ENCODE peak calls at places on chromosomes 16 and 17, in five cellular contexts. Z is GM12878, T is K562, H is H1, P is HepG2. L is an unnamed sample.

GRCh38 chr16:74100405-74101316 is 196.0 kb upstream of the PSMD7 start:
- DNase-seq in Z (no peak), H (no peak), P (no peak), T (no peak), L (no peak)

GRCh38 chr17:81120695-81121621 is 44.3 kb upstream of the PVALEF start:
- DNase-seq in T (no peak), P (no peak), Z (no peak), H (no peak), L (no peak)

GRCh38 chr16:64440421-64440831 is 681.4 kb downstream of the CDH11 start:
- DNase-seq in P (peak), Z (no peak), T (no peak), H (no peak), L (no peak)

GRCh38 chr16:12781777-12782176 is 21.9 kb downstream of the CPPED1 start:
- DNase-seq in T (no peak), P (no peak), H (no peak), Z (no peak), L (no peak)

GRCh38 chr17:17141860-17142552 is 64.1 kb downstream of the PLD6 start:
- DNase-seq in T (peak), H (peak), Z (no peak), P (no peak), L (peak)

GRCh38 chr16:30054959-30055553 is 10.5 kb upstream of the ALDOA start:
- DNase-seq in P (peak), Z (no peak), T (peak), H (peak), L (peak)

GRCh38 chr16:17277981-17278381 is 192.8 kb downstream of the XYLT1 start:
- DNase-seq in Z (no peak), T (peak), P (peak), H (peak), L (no peak)

GRCh38 chr17:61805399-61805798 is 57.9 kb downstream of the BRIP1 start:
- DNase-seq in P (no peak), T (no peak), H (no peak), Z (no peak), L (no peak)

GRCh38 chr17:7897773-7898172 is 9.2 kb downstream of the CHD3 start:
- DNase-seq in T (peak), H (no peak), Z (no peak), P (peak), L (no peak)

GRCh38 chr17:48351916-48352332 is 78.1 kb downstream of the SKAP1 start:
- DNase-seq in H (no peak), P (peak), T (peak), Z (no peak), L (no peak)

GRCh38 chr17:77425791-77426641 is 285.2 kb downstream of the SEC14L1 start:
- DNase-seq in Z (no peak), P (no peak), T (peak), H (no peak), L (no peak)

GRCh38 chr17:81396722-81397313 is 1.6 kb downstream of the BAHCC1 start:
- DNase-seq in T (no peak), H (peak), Z (no peak), P (no peak), L (no peak)

GRCh38 chr17:27937026-27937546 is 43.9 kb upstream of the LYRM9 start:
- DNase-seq in T (no peak), P (no peak), H (no peak), Z (no peak), L (no peak)

GRCh38 chr17:4858880-4859260 is 25.7 kb downstream of the MINK1 start:
- DNase-seq in T (no peak), P (no peak), H (no peak), Z (no peak), L (no peak)

GRCh38 chr17:62800580-62800979 is 7.5 kb downstream of the MARCHF10 start:
- DNase-seq in T (no peak), P (no peak), Z (no peak), H (peak), L (no peak)

GRCh38 chr16:68360971-68361370 is 50.2 kb downstream of the PRMT7 start:
- DNase-seq in T (no peak), Z (no peak), P (no peak), H (no peak), L (no peak)

GRCh38 chr17:78600181-78600651 is 23.0 kb upstream of the DNAH17 start:
- DNase-seq in Z (no peak), H (no peak), T (peak), P (no peak), L (no peak)

GRCh38 chr17:13806023-13806553 is 204.4 kb upstream of the HS3ST3A1 start:
- DNase-seq in P (no peak), Z (no peak), H (no peak), T (peak), L (no peak)

GRCh38 chr17:259341-259976 is 78.0 kb upstream of the DOC2B start:
- DNase-seq in P (no peak), T (no peak), Z (no peak), H (peak), L (no peak)

GRCh38 chr16:85629853-85630252 is 16.7 kb downstream of the GSE1 start:
- DNase-seq in Z (no peak), T (no peak), P (no peak), H (no peak), L (no peak)

GRCh38 chr17:19017804-19018599 is 13.4 kb upstream of the FAM83G start:
- DNase-seq in H (no peak), Z (no peak), T (no peak), P (no peak), L (no peak)

GRCh38 chr16:76456016-76456415 is 178.8 kb downstream of the CNTNAP4 start:
- DNase-seq in P (no peak), Z (no peak), H (no peak), T (no peak), L (no peak)

GRCh38 chr17:4407216-4407615 is 26.5 kb upstream of the SPNS3 start:
- DNase-seq in T (no peak), Z (no peak), H (no peak), P (no peak), L (no peak)

GRCh38 chr17:32486091-32486700 is 597 bp upstream of the CDK5R1 start:
- DNase-seq in H (peak), P (peak), Z (no peak), T (peak), L (peak)

GRCh38 chr16:28915181-28915580 is 9.9 kb downstream of the RABEP2 start:
- DNase-seq in H (no peak), T (no peak), P (no peak), Z (no peak), L (no peak)

GRCh38 chr17:44362964-44363612 is 565 bp downstream of the FAM171A2 start:
- DNase-seq in P (no peak), T (peak), Z (no peak), H (peak), L (peak)

GRCh38 chr16:69405757-69406156 is 18.7 kb upstream of the CYB5B start:
- DNase-seq in P (no peak), T (no peak), H (no peak), Z (no peak), L (no peak)

GRCh38 chr17:63809970-63810369 is 17.3 kb upstream of the PSMC5 start:
- DNase-seq in H (no peak), P (no peak), Z (no peak), T (no peak), L (no peak)

GRCh38 chr16:19523184-19523558 is 571 bp upstream of the CCP110 start:
- DNase-seq in H (no peak), T (no peak), P (peak), Z (no peak), L (no peak)

GRCh38 chr16:10598157-10598556 is 17.8 kb upstream of the EMP2 start:
- DNase-seq in H (no peak), P (no peak), T (no peak), Z (no peak), L (no peak)

GRCh38 chr16:83666449-83666848 is 141.3 kb upstream of the HSBP1 start:
- DNase-seq in T (no peak), P (no peak), Z (no peak), H (no peak), L (no peak)

GRCh38 chr16:89949121-89949742 is 677 bp downstream of the DEF8 start:
- DNase-seq in Z (no peak), T (no peak), H (no peak), P (no peak), L (no peak)

GRCh38 chr17:3911271-3912053 is 4.8 kb downstream of the P2RX1 start:
- DNase-seq in H (no peak), Z (peak), P (no peak), T (no peak), L (peak)

GRCh38 chr17:69320908-69321238 is 6.1 kb downstream of the ABCA5 start:
- DNase-seq in Z (no peak), P (no peak), T (no peak), H (no peak), L (no peak)

GRCh38 chr17:69325518-69326301 is 1.2 kb downstream of the ABCA5 start:
- DNase-seq in T (no peak), P (peak), H (no peak), Z (no peak), L (no peak)

GRCh38 chr17:69323806-69324205 is 3.1 kb downstream of the ABCA5 start:
- DNase-seq in H (no peak), P (no peak), Z (no peak), T (no peak), L (no peak)

GRCh38 chr17:69317625-69318024 is 9.3 kb downstream of the ABCA5 start:
- DNase-seq in T (no peak), H (no peak), Z (no peak), P (no peak), L (no peak)

DNA sequence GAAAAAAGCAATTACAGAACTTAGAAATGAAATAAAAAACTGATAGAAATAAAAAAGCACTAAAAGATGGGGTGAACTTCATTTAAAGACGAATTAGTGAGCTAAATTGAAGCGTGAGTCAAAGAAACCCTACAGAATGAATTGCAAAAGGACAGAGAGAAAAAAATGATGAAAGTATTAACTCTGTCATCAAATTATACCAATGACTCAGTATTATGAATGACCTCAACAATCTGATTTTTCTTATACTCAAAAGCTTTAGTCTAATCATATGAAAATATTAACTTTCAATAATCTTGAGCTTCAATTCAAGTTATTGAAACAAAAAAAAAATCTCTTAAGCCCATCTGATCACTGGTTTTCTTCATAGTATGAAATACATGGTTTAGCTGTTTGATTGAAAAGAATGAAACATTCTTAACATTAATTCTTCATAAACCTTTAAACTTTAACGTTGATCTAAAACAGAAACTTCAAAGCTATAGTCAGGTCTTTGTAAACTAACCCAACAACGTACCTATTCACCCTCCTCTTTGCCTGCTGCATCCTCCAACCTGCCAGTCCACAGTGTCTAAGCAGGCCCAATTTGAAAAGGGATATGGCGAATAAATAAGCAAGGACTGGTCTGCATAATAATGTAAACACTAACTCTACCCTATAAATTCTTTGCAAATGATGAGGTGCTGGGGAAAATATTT is 6.6 kb downstream of the ABCA5 start:
- DNase-seq in H (no peak), P (no peak), Z (no peak), T (no peak), L (no peak)
- TF ChIP-seq TAF1 in H (no peak), P (no peak), Z (no peak), T (no peak), L (no peak)

DNA sequence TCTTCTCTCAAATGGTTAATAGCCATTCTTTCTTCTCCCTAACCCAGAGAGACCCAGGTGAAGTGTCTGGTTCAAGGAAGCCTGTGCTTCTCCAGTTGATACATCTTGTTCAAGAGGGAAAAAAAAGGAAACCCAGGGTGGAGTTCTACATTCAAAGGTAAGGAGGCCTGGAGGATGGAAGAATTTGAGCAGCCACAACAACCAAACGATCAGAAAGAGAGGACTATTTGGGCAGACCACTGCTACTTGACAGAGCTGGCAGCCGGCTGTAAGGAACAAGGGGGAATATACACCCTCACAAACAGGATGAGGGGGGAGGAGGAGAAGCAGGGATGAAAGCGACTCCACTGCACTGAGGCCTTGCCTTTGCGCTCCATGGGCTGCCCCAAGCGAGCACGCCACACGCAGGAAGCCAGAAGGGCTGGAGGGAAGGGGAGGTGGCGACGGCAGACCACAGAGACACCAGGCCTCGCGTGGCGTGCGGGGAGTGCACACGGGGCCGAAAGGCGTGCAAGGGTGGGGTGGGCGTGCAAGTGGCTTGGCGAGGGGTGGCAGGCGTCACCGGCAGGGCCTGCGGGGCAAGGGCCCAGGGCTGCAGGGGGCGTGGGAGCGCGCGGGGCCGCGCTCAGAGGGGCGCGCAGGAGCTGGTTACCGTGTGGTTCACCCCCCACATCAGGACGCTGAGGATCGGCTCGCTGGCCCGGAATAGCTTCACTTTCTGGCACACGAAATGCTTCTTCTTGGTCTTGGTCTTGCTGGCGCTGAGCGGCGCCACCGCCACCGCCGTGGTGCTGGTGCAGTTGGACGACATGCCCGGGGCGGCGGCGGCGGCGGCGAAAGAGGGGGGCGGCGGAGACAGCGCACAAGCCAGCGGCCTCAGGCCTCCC is 499 bp downstream of the PIP4K2B start:
- DNase-seq in P (peak), T (peak), H (no peak), Z (no peak), L (peak)
- TF ChIP-seq POLR2AphosphoS5 in P (no peak), T (no peak), H (no peak), Z (no peak), L (no peak)

GRCh38 chr17:45970659-45971058 is 28.4 kb upstream of the STH start:
- DNase-seq in T (no peak), Z (no peak), P (no peak), H (no peak), L (no peak)
- TF ChIP-seq POLR2A in T (no peak), Z (no peak), P (no peak), H (no peak), L (no peak)

GRCh38 chr17:73720187-73720834 is 76.1 kb upstream of the SDK2 start:
- DNase-seq in T (no peak), H (no peak), P (peak), Z (no peak), L (no peak)

GRCh38 chr17:73718912-73719311 is 74.7 kb upstream of the SDK2 start:
- DNase-seq in Z (no peak), T (no peak), P (no peak), H (no peak), L (no peak)

GRCh38 chr17:73718362-73718761 is 74.1 kb upstream of the SDK2 start:
- DNase-seq in P (no peak), Z (no peak), T (no peak), H (no peak), L (no peak)

GRCh38 chr17:73717690-73718089 is 73.4 kb upstream of the SDK2 start:
- DNase-seq in T (no peak), Z (no peak), P (no peak), H (no peak), L (no peak)

DNA sequence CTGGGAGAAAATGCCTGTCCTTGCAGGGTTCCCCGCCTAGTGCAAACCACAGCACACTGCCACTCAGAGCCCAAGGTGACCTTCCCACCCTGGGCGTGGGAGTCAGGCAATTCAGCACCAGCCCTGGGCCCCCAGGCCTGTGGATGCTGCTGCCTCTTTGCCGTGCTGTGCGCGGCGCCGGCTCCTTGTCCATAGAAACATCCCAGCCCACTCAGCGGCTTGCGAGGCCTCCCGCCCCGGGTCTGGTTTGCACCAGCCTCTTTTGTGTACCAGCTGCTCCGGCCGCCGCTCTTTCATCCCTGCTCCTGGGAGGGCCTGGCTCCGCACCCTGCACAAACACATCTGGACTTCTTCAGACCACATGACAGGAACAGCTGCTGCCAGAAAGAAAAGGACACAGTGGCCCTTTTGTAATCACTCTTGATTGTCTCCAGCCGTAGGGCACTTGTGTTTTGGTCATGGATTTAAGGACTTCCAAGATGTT is 75.4 kb upstream of the SDK2 start:
- DNase-seq in P (peak), H (no peak), T (no peak), Z (no peak), L (no peak)
- TF ChIP-seq TAF1 in P (no peak), H (no peak), T (no peak), Z (no peak), L (no peak)

DNA sequence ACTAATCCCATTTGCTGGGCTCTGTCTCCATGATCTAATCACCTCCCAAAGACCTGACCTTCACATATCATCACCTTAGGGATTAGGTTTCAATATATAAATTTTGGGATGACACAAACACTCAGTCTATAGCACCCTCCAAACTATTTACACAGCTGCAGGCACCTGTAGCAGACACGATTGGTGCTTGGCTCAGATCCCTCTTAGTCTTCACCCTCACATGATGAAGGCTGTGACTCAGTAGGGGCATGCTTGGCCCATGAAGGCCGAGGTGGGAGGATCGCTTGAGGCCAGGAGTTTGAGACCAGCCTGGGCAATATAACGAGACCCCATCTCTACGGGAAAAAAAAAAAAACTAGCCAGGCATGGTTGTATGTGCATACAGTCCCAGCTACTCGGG is 73.5 kb downstream of the HS3ST2 start:
- DNase-seq in T (no peak), Z (no peak), H (no peak), P (no peak), L (no peak)
- TF ChIP-seq POLR2AphosphoS5 in T (no peak), Z (no peak), H (no peak), P (no peak), L (no peak)

GRCh38 chr17:75636381-75637142 is 3.3 kb downstream of the SMIM5 start:
- DNase-seq in T (no peak), Z (no peak), P (no peak), H (peak), L (no peak)

GRCh38 chr17:75635610-75636202 is 2.5 kb downstream of the SMIM5 start:
- DNase-seq in P (no peak), H (no peak), Z (no peak), T (no peak), L (no peak)

GRCh38 chr17:75638893-75639292 is 5.7 kb downstream of the SMIM5 start:
- DNase-seq in Z (no peak), H (no peak), P (no peak), T (no peak), L (no peak)

GRCh38 chr17:75637561-75637960 is 4.3 kb downstream of the SMIM5 start:
- DNase-seq in H (no peak), T (no peak), Z (no peak), P (no peak), L (no peak)

GRCh38 chr17:75637143-75637538 is 3.9 kb downstream of the SMIM5 start:
- DNase-seq in Z (no peak), H (peak), P (no peak), T (no peak), L (no peak)
- TF ChIP-seq POLR2A in Z (no peak), H (no peak), P (no peak), T (no peak), L (no peak)

GRCh38 chr17:67605259-67605912 is 112.3 kb upstream of the NOL11 start:
- DNase-seq in P (no peak), Z (no peak), H (no peak), T (no peak), L (no peak)
- TF ChIP-seq TAF1 in P (no peak), Z (no peak), H (no peak), T (no peak), L (no peak)